ENCODE peak calls at places on chromosomes 2 and 18, in four cellular contexts. U is A549, A is fibroblast of lung, E is upper lobe of left lung. C is an unnamed sample.
A peak's percentile ranks its signal among the peaks of the same experiment; 100 is the strongest.

GRCh38 chr2:211035548-211036185 is 479.3 kb downstream of the CPS1 start:
- DNase-seq in U (no peak), A (peak; percentile 21), E (no peak), C (no peak)

GRCh38 chr2:46369783-46370182 is 72.6 kb downstream of the EPAS1 start:
- DNase-seq in U (no peak), A (no peak), E (no peak), C (no peak)

GRCh38 chr2:234395801-234396478 is 100.9 kb downstream of the ARL4C start:
- DNase-seq in U (no peak), A (no peak), E (no peak), C (no peak)

GRCh38 chr2:127770973-127771735 is 39.8 kb downstream of the WDR33 start:
- DNase-seq in U (peak; percentile 13), A (peak; percentile 93), E (no peak), C (no peak)

GRCh38 chr18:51890762-51891161 is 449.2 kb upstream of the DCC start:
- DNase-seq in U (no peak), A (no peak), E (no peak), C (peak; percentile 58)

GRCh38 chr2:158102446-158102845 is 770 bp downstream of the UPP2 start:
- DNase-seq in U (no peak), A (no peak), E (no peak), C (no peak)

GRCh38 chr18:37272841-37273240 is 292.8 kb downstream of the CELF4 start:
- DNase-seq in U (no peak), A (no peak), E (no peak), C (no peak)

GRCh38 chr2:85907671-85908157 is 18.9 kb upstream of the ST3GAL5 start:
- DNase-seq in U (no peak), A (peak; percentile 18), E (no peak), C (no peak)

GRCh38 chr18:908631-909621 is 4.3 kb downstream of the ADCYAP1 start:
- DNase-seq in U (no peak), A (no peak), E (peak; percentile 73), C (no peak)

GRCh38 chr2:204051476-204051875 is 114.9 kb downstream of the ICOS start:
- DNase-seq in U (peak; percentile 18), A (no peak), E (no peak), C (no peak)

GRCh38 chr2:96301897-96302296 is 3.4 kb downstream of the SNRNP200 start:
- DNase-seq in U (no peak), A (no peak), E (no peak), C (no peak)

GRCh38 chr2:160701822-160702221 is 208.2 kb upstream of the RBMS1 start:
- DNase-seq in U (no peak), A (no peak), E (no peak), C (no peak)

GRCh38 chr2:136281281-136282117 is 163.6 kb upstream of the CXCR4 start:
- DNase-seq in U (no peak), A (no peak), E (peak; percentile 46), C (no peak)

GRCh38 chr2:8515390-8515761 is 166.5 kb upstream of the ID2 start:
- DNase-seq in U (no peak), A (no peak), E (no peak), C (peak; percentile 44)

GRCh38 chr18:55343396-55344073 is 244.5 kb downstream of the TCF4 start:
- DNase-seq in U (no peak), A (peak; percentile 59), E (no peak), C (no peak)

GRCh38 chr2:220394433-220394832 is 767.0 kb downstream of the SLC4A3 start:
- DNase-seq in U (no peak), A (peak; percentile 61), E (no peak), C (no peak)

GRCh38 chr2:224807153-224807964 is 91.2 kb upstream of the CCDC195 start:
- DNase-seq in U (no peak), A (peak; percentile 18), E (no peak), C (no peak)

GRCh38 chr2:182006606-182007005 is 21.0 kb downstream of the PPP1R1C start:
- DNase-seq in U (no peak), A (no peak), E (no peak), C (no peak)

GRCh38 chr18:28999711-29000110 is 822.8 kb upstream of the CDH2 start:
- DNase-seq in U (no peak), A (no peak), E (no peak), C (no peak)

DNA sequence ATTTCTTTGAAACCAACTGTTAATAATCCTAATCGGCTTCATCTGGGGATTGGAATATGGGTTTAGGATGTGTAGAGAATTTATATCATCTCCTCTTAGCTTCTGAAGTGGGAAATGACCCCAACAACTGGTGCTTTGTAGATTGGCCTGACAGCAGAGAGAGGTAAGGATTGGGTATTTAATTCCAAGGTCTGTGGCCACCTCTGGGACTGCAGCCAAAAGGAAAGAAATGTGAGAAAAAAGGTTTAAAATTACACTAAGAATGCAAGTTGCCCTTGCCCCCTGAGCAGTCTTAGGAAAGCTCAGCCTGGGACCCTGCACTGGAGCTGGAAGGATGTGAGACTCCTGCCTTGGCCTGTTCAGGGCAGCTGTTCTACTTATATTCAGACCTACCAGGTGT is 157.1 kb downstream of the FTCDNL1 start:
- DNase-seq in U (no peak), A (no peak), E (no peak), C (no peak)
- H3K4me1 ChIP-seq in U (no peaks in the 10 kb centered on the region), A (no peaks in the 10 kb centered on the region), E (no peaks in the 10 kb centered on the region), C (no peaks in the 10 kb centered on the region)

GRCh38 chr2:101754613-101755012 is 57.1 kb downstream of the MAP4K4 start:
- DNase-seq in U (no peak), A (peak; percentile 38), E (no peak), C (no peak)

GRCh38 chr2:101756266-101756665 is 58.8 kb downstream of the MAP4K4 start:
- DNase-seq in U (no peak), A (no peak), E (no peak), C (no peak)

GRCh38 chr2:101762451-101763171 is 65.1 kb downstream of the MAP4K4 start:
- DNase-seq in U (no peak), A (no peak), E (no peak), C (no peak)

GRCh38 chr2:101758001-101758400 is 60.5 kb downstream of the MAP4K4 start:
- DNase-seq in U (no peak), A (no peak), E (no peak), C (no peak)

DNA sequence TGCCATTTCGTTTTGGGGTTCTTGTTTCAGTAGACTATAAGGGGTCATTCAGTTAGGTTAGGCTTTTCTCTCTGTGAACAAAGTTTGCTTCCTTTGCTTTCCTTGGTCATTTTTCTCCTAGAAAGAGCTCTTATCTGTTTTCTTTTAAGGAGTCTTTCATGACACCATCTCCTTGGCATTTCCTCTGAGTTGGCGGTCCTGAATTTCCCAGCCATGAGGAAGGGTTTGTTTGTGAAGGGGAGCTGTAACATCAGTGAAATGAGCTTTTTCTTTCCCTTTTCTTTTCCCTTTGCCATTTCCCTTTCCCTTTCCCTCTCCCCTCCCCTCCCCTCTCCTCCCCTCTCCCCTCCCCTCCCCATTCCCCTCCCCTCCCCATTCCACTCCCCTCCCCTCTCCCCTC is 61.7 kb downstream of the MAP4K4 start:
- DNase-seq in U (peak; percentile 23), A (peak; percentile 95), E (no peak), C (no peak)
- H3K4me1 ChIP-seq in U (peaks cover 54% of the 10 kb centered on the region), A (peaks cover 25% of the 10 kb centered on the region), E (peaks cover 54% of the 10 kb centered on the region), C (peaks cover 15% of the 10 kb centered on the region)

DNA sequence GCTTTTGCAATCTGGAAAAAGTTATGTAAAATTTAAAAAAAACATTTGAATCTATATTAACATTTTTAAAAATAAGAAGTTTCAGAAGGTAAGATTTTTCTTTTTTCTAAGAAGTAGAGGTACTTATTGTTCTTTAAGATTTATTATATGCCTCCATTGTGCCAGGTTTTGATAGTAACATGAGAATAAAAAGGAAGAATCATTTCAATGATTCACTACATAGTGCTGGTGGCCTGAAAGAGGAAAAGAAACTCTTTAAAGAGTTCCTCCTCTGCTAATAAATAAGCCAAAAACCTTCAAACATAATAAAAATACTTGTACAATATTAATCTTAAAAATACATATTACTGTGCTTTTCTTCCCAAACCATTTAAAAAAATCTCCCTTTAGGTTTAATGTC is 69.0 kb downstream of the ANKRD44 start:
- DNase-seq in U (no peak), A (no peak), E (no peak), C (no peak)
- H3K4me1 ChIP-seq in U (no peaks in the 10 kb centered on the region), A (no peaks in the 10 kb centered on the region), E (peaks cover 62% of the 10 kb centered on the region), C (no peaks in the 10 kb centered on the region)

DNA sequence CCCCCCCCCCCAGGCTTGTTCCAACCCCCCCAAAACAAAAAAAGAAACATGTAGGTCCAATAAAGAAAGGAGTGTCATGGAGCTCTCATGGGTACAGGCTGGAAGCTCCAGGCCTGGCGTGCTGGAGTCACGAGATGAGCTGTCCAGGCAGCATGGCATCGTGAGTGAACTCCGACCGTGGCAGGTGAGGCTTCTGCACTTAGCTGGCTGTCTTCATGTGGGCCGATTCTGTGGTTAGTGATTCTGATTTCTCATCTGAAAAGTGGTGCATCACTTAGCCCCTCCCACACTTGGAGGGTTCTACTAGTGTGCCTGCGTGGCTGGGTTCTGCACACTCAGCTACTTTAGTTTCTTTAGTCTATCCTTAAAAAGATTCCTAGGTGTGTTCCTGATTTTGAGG is 126.4 kb upstream of the MGAT5 start:
- DNase-seq in U (no peak), A (no peak), E (no peak), C (no peak)
- H3K4me1 ChIP-seq in U (peaks cover 20% of the 10 kb centered on the region), A (peaks cover 8% of the 10 kb centered on the region), E (peaks cover 55% of the 10 kb centered on the region), C (no peaks in the 10 kb centered on the region)

DNA sequence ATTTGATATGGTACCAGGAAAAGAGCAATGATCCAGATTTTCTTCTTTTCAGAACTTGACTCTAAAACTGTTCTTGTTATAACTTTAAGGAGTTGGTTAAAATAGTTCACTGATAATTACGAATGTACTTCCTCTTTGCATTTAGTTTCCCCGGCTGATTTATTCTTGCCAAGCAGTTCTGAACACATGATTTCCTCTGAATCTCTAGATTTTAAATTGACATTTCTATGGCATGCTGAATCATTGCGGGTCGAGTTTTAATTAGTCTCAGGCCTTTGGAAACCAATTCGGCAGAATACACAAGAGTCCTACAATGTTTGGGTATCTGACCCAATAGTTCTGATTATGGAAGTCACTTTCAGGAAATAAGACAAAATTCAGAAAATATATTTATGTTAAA is 37.3 kb upstream of the DNAH7 start:
- DNase-seq in U (no peak), A (no peak), E (no peak), C (no peak)
- H3K4me1 ChIP-seq in U (no peaks in the 10 kb centered on the region), A (peaks cover 4% of the 10 kb centered on the region), E (no peaks in the 10 kb centered on the region), C (no peaks in the 10 kb centered on the region)

GRCh38 chr2:216652566-216652965 is 19.3 kb downstream of the IGFBP2 start:
- DNase-seq in U (no peak), A (no peak), E (no peak), C (no peak)
- H3K4me1 ChIP-seq in U (peaks cover 18% of the 10 kb centered on the region), A (no peaks in the 10 kb centered on the region), E (no peaks in the 10 kb centered on the region), C (no peaks in the 10 kb centered on the region)

DNA sequence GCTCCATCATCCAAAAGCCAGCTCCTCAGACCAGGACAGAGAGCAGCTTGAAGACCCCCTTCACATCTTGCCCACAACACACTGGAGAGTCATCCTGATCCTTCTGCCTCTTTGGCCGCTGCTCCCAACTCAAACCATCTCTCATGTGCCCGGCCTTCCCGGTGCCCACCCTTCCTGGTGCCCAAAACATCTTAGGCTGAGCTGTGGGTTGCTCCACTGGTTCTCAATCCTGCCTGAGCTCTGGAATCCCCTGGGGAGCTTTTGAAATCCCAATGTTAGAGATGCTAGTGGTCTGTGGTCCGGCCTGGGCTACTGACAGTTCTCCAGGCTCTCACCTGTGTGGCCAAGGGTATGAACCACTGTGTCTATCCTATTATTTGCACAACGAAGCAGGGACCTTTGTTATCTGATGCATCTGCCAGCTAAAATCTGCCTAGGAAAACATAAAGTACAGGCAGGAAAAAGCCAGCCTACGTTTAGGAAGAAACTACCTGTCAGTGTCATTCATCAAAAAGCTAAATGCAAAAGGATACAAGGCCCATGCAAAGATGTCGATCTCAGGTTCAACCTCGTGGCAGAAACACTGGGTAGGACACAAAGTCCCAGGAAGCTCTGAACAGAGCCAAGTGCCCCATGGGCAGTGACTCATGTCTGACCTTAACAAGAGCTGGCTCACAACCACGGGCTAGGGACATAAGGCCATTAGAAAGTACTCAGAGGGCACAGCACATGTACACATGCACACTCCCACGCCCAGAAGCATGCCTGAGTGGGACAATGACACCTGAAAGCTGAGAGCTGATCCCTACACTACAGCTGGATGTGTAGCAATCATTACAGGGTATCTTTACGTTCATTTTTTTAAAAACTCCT is 30.8 kb downstream of the TBC1D8 start:
- DNase-seq in U (peak; percentile 49), A (peak; percentile 88), E (no peak), C (peak; percentile 95)
- H3K4me1 ChIP-seq in U (peaks cover 95% of the 10 kb centered on the region), A (peaks cover 23% of the 10 kb centered on the region), E (peaks cover 82% of the 10 kb centered on the region), C (peaks cover 9% of the 10 kb centered on the region)

GRCh38 chr18:9157806-9158205 is 21.2 kb downstream of the ANKRD12 start:
- DNase-seq in U (no peak), A (no peak), E (no peak), C (no peak)
- H3K4me1 ChIP-seq in U (peaks cover 9% of the 10 kb centered on the region), A (no peaks in the 10 kb centered on the region), E (peaks cover 46% of the 10 kb centered on the region), C (peaks cover 3% of the 10 kb centered on the region)